ENCODE peak calls at places on chromosome 3, in five cellular contexts. D is heart left ventricle, X is IMR-90, I is K562, V is HepG2. L is an unnamed sample.

GRCh38 chr3:15011174-15011573 is 53.9 kb downstream of the MRPS25 start:
- ATAC-seq in D (no peak), X (no peak), I (peak; percentile 70), V (no peak), L (no peak)

GRCh38 chr3:129650256-129650872 is 43.9 kb upstream of the PLXND1 start:
- ATAC-seq in D (peak; percentile 68), X (peak; percentile 75), I (peak; percentile 80), V (no peak), L (peak; percentile 73)

GRCh38 chr3:179147571-179148445 is at the start of gene PIK3CA:
- ATAC-seq in D (peak; percentile 99), X (peak; percentile 86), I (peak; percentile 90), V (peak; percentile 91), L (peak; percentile 97)

GRCh38 chr3:158571969-158572765 is 1.2 kb downstream of the MLF1 start:
- ATAC-seq in D (no peak), X (no peak), I (no peak), V (no peak), L (no peak)

GRCh38 chr3:124774305-124774673 is 44.0 kb downstream of the UMPS start:
- ATAC-seq in D (peak; percentile 52), X (peak; percentile 89), I (no peak), V (peak; percentile 20), L (peak; percentile 69)

GRCh38 chr3:98528474-98529346 is 3.1 kb upstream of the GPR15 start:
- ATAC-seq in D (no peak), X (no peak), I (peak; percentile 61), V (peak; percentile 81), L (no peak)

GRCh38 chr3:114651555-114651954 is 357.7 kb downstream of the TIGIT start:
- ATAC-seq in D (peak; percentile 24), X (no peak), I (no peak), V (no peak), L (no peak)

GRCh38 chr3:29465836-29466235 is 185.0 kb downstream of the RBMS3 start:
- ATAC-seq in D (peak; percentile 73), X (peak; percentile 90), I (no peak), V (no peak), L (no peak)

GRCh38 chr3:182620715-182621434 is 172.4 kb upstream of the ATP11B start:
- ATAC-seq in D (no peak), X (no peak), I (no peak), V (no peak), L (no peak)

GRCh38 chr3:123694377-123695147 is 109.7 kb upstream of the HACD2 start:
- ATAC-seq in D (peak; percentile 70), X (peak; percentile 6), I (no peak), V (no peak), L (no peak)

GRCh38 chr3:185715091-185715490 is 109.8 kb downstream of the IGF2BP2 start:
- ATAC-seq in D (no peak), X (peak; percentile 37), I (no peak), V (no peak), L (no peak)

GRCh38 chr3:107861904-107862303 is 228.9 kb downstream of the CD47 start:
- ATAC-seq in D (no peak), X (no peak), I (no peak), V (no peak), L (no peak)

GRCh38 chr3:49523756-49524747 is 30.2 kb upstream of the BSN start:
- ATAC-seq in D (no peak), X (no peak), I (no peak), V (no peak), L (no peak)

GRCh38 chr3:183317886-183318845 is 65.1 kb downstream of the B3GNT5 start:
- ATAC-seq in D (no peak), X (peak; percentile 24), I (no peak), V (no peak), L (no peak)

GRCh38 chr3:31466866-31467265 is 65.9 kb upstream of the STT3B start:
- ATAC-seq in D (no peak), X (no peak), I (no peak), V (no peak), L (no peak)

GRCh38 chr3:42635111-42635510 is 18.4 kb upstream of the ZBTB47 start:
- ATAC-seq in D (no peak), X (peak; percentile 56), I (peak; percentile 88), V (no peak), L (no peak)

GRCh38 chr3:59262076-59262498 is 212.3 kb upstream of the CFAP20DC start:
- ATAC-seq in D (no peak), X (no peak), I (no peak), V (no peak), L (no peak)

GRCh38 chr3:118354556-118354955 is 680.1 kb downstream of the IGSF11 start:
- ATAC-seq in D (no peak), X (no peak), I (no peak), V (no peak), L (peak; percentile 22)

GRCh38 chr3:12628813-12629212 is 35.1 kb downstream of the RAF1 start:
- ATAC-seq in D (no peak), X (no peak), I (no peak), V (no peak), L (no peak)

GRCh38 chr3:162122405-162122804 is 625.8 kb downstream of the OTOL1 start:
- ATAC-seq in D (no peak), X (peak; percentile 77), I (no peak), V (no peak), L (peak; percentile 79)

GRCh38 chr3:77248420-77248819 is 208.5 kb downstream of the ROBO2 start:
- ATAC-seq in D (no peak), X (no peak), I (no peak), V (peak; percentile 56), L (no peak)

GRCh38 chr3:151347432-151347831 is 18.1 kb upstream of the P2RY13 start:
- ATAC-seq in D (peak; percentile 75), X (no peak), I (no peak), V (no peak), L (peak; percentile 58)

GRCh38 chr3:861721-862120 is 231.1 kb upstream of the CNTN6 start:
- ATAC-seq in D (no peak), X (no peak), I (no peak), V (no peak), L (no peak)

GRCh38 chr3:40321818-40322217 is 12.3 kb downstream of the EIF1B start:
- ATAC-seq in D (no peak), X (no peak), I (no peak), V (no peak), L (no peak)

GRCh38 chr3:129128357-129129155 is 7.0 kb upstream of the RAB43 start:
- ATAC-seq in D (no peak), X (no peak), I (no peak), V (no peak), L (no peak)

GRCh38 chr3:130826516-130826915 is 67.4 kb upstream of the ATP2C1 start:
- ATAC-seq in D (no peak), X (no peak), I (peak; percentile 49), V (no peak), L (no peak)

GRCh38 chr3:177056927-177057326 is 140.4 kb downstream of the TBL1XR1 start:
- ATAC-seq in D (no peak), X (no peak), I (no peak), V (no peak), L (no peak)

GRCh38 chr3:61251174-61251972 is at the start of gene FHIT:
- ATAC-seq in D (peak; percentile 99), X (peak; percentile 100), I (peak; percentile 99), V (peak; percentile 97), L (peak; percentile 100)
- TF ChIP-seq POLR2A in D (peak; percentile 54), X (no peak), I (peak; percentile 76), V (peak; percentile 44), L (no peak)

DNA sequence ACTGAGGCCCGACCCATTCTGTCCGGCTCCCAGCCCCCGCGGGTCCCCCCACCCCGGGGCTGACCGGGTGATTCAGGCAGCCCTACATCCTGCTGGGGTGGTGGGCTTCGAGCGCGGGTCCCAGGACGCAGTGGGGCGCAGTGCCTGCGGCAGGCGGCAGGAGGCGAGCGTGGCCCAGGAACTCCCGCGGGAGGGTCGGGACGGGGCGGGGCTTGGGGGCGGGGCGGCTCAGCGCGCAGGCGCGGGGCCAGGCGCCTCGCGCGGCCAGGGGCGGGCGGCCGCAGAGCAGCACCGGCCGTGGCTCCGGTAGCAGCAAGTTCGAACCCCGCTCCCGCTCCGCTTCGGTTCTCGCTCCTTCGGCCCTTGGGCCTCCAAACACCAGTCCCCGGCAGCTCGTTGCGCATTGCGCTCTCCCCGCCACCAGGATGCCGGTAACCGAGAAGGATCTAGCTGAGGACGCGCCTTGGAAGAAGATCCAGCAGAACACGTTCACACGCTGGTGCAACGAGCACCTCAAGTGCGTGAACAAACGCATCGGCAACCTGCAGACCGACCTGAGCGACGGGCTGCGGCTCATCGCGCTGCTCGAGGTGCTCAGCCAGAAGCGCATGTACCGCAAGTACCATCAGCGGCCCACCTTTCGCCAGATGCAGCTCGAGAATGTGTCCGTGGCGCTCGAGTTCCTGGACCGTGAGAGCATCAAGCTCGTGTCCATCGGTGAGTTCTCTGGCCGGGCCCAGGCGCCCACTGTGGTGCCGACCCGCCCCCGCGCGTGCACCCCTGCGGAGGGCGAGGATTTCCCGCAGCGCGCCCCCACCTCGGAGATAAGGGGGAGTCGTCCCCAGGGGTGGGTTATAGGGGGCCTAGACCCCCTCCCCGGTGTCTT is at the start of gene FLNB:
- ATAC-seq in D (peak; percentile 85), X (peak; percentile 82), I (peak; percentile 89), V (peak; percentile 77), L (peak; percentile 91)
- TF ChIP-seq POLR2A in D (peak; percentile 76), X (peak; percentile 89), I (peak; percentile 67), V (peak; percentile 92), L (peak; percentile 68)

DNA sequence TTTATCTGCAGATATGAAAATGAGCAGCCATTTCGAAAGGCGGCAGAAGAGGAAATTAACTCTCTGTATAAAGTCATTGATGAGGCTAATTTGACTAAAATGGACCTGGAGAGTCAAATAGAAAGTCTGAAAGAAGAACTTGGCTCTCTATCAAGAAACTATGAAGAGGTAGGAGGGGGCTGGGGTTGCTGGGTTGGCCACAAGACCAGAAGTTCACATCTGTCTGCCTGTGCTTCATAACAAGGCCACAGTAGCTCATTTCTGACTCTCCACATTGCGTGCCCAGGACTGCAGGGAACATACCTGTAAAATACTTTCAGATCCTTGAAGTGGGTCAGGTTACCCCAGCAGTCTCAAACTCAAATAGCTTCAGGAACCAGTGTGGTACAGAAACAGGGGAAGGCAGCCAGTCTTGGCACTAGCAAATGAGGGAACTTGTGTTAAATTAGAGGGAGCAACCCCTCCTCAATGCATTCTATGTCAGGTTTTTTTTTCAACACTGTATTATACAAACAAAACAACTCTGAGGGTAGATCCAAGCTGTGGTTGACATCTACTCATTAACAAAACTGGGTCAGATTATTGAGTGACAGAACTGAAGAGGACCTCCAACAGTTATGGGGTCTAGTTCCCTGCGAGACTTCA is 48.7 kb downstream of the BFSP2 start:
- ATAC-seq in D (no peak), X (no peak), I (no peak), V (no peak), L (no peak)
- TF ChIP-seq POLR2A in D (no peak), X (no peak), I (no peak), V (no peak), L (no peak)

DNA sequence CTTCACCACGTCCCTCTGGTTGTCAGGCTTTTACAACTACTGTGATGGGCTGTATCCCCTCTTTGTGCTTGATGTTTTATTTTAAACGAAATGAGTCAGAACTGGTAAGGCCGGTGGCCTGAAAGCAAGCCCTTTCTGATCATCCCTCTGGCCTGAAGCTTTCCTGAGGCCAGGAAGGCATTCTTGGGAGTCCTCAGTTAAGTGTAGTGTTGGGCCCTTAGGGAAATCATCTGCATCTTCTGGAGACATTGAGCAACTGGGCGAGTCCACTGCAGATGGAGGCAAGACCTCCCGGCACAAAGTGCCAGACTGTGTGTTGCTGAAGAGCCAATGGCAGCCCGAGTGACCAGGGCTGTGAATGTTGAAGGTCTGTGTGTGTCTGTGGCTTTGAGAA is 33.0 kb upstream of the AMOTL2 start:
- ATAC-seq in D (peak; percentile 41), X (peak; percentile 69), I (no peak), V (peak; percentile 31), L (peak; percentile 75)
- TF ChIP-seq POLR2A in D (no peak), X (no peak), I (no peak), V (no peak), L (no peak)

L was measured in gastroesophageal sphincter.